ENCODE peak calls at places on chromosomes 5 and 9, in five cellular contexts. R is choroid plexus epithelial cell, H is brain microvascular endothelial cell, L is retinal pigment epithelial cell, S is NB4. C is an unnamed sample.

GRCh38 chr5:80187274-80187673 is 68.6 kb downstream of the SERINC5 start:
- DNase-seq in R (no peak), H (no peak), L (no peak), S (peak; percentile 33), C (no peak)

GRCh38 chr5:155689403-155689802 is 637.6 kb upstream of the SGCD start:
- DNase-seq in R (no peak), H (no peak), L (no peak), S (no peak), C (no peak)

GRCh38 chr5:91179018-91179417 is 204.1 kb downstream of the ARRDC3 start:
- DNase-seq in R (peak; percentile 44), H (no peak), L (no peak), S (no peak), C (no peak)

GRCh38 chr5:60722416-60722815 is 22.4 kb upstream of the DEPDC1B start:
- DNase-seq in R (no peak), H (no peak), L (no peak), S (no peak), C (no peak)

GRCh38 chr5:133744909-133745308 is 132.6 kb upstream of the FSTL4 start:
- DNase-seq in R (no peak), H (no peak), L (no peak), S (no peak), C (no peak)

GRCh38 chr5:40078907-40079575 is 600.7 kb upstream of the PTGER4 start:
- DNase-seq in R (no peak), H (no peak), L (no peak), S (no peak), C (no peak)

GRCh38 chr5:36878421-36879088 is 2.0 kb downstream of the NIPBL start:
- DNase-seq in R (peak; percentile 62), H (no peak), L (no peak), S (peak; percentile 31), C (peak; percentile 59)

GRCh38 chr9:128027166-128027539 is 40.0 kb downstream of the NAIF1 start:
- DNase-seq in R (peak; percentile 80), H (no peak), L (no peak), S (peak; percentile 52), C (no peak)

DNA sequence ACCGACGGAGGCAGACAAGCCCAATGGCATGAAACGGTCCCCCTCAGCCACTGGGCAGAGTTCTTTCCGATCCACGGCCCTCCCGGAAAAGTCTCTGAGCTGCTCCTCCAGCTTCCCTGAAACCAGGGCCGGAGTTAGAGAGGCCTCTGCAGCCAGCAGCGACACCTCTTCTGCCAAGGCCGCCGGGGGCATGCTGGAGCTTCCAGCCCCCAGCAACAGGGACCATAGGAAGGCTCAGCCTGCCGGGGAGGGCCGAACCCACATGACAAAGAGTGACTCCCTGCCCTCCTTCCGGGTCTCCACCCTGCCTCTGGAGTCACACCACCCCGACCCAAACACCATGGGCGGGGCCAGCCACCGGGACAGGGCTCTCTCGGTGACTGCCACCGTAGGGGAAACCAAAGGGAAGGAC is 30.1 kb downstream of the CD180 start:
- DNase-seq in R (no peak), H (no peak), L (no peak), S (no peak), C (no peak)
- H3K4me3 ChIP-seq in R (peak overlapping the region; percentile 30), H (peak overlapping the region; percentile 26), L (peak overlapping the region; percentile 29), S (no peak overlapping the region), C (no peak overlapping the region)

GRCh38 chr5:78376315-78376714 is 15.9 kb downstream of the SCAMP1 start:
- DNase-seq in R (no peak), H (no peak), L (no peak), S (no peak), C (no peak)
- H3K4me3 ChIP-seq in R (no peak overlapping the region), H (no peak overlapping the region), L (no peak overlapping the region), S (no peak overlapping the region), C (no peak overlapping the region)

GRCh38 chr9:124598048-124598447 is 90.8 kb upstream of the NR5A1 start:
- DNase-seq in R (no peak), H (no peak), L (no peak), S (no peak), C (no peak)
- H3K4me3 ChIP-seq in R (no peak overlapping the region), H (no peak overlapping the region), L (no peak overlapping the region), S (no peak overlapping the region), C (no peak overlapping the region)

GRCh38 chr9:95771556-95772280 is 103.8 kb upstream of the ERCC6L2 start:
- DNase-seq in R (peak; percentile 79), H (no peak), L (no peak), S (no peak), C (peak; percentile 58)
- H3K4me3 ChIP-seq in R (peak overlapping the region; percentile 12), H (no peak overlapping the region), L (no peak overlapping the region), S (no peak overlapping the region), C (no peak overlapping the region)

DNA sequence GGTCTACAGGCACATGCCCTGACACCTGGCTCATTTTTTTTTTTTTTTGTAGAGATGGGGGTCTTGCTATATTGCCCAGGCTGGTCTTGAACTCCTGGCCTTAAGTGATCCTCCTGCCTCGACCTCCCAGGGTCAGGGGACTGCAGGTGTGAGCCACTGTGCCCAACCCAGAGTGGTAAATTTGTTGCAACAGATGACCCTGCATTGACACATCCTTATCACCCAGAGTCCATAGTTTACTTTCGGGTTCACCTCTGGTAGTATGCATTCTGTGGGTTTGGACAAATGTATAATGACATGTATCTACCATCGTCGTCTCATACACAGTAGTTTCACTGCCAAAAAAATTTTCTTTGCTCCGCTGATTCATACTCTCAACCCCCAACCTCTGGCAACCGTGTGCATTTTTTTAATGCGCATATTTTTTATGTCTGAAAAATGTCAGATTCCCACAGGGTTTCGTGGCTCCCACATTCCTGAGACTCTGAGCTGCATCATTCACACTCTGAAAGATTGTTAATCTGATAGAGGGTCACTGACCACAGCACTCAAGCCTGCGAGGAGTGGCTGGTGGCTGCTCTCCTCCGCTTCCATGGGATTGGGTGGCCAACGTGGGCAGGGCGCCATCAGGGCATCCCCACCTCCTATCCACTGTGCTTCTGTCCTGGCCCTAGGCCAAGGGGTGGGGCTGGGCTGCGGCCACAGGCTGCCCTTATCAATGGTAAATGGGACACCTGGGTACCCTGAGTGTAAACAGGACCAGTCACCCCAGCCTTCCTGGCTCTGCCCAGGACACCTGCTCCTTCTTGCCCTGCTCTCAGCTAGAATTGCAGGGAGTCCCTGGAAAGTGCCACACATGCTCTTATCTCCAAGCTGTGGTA is 9.6 kb downstream of the NDST1 start:
- DNase-seq in R (peak; percentile 96), H (peak; percentile 97), L (peak; percentile 94), S (no peak), C (peak; percentile 94)
- H3K4me3 ChIP-seq in R (no peak overlapping the region), H (no peak overlapping the region), L (no peak overlapping the region), S (no peak overlapping the region), C (no peak overlapping the region)

DNA sequence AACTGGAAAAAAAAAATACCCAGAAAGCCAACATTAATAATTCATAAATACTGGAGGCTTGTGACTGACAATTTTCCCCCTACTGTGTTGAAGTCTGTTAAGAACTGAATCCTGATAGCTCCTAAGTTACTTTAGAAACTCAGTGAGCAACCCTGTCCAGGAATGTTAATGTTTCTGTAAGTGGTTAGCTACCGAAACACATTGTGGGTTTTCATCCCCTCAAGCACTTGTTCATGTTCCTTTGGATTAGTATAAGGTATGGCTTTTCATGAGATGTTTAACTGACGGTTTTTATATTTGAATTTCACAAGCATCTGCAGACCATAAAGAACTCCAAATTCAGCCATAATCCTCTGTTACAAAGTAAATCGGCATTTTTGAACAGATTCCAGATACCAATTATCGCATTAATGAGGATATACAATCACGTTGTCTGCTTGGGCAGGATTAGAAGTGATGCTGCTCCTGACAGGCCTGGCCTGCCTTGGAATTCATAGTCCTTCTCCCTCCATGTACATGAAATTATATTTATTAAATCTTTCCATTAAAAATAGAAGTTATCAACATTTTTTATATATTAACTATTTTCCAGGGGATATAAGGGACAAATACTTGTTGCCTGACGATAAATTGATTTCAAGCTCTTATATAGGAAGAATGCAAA is 331.3 kb downstream of the TLE4 start:
- DNase-seq in R (no peak), H (no peak), L (peak; percentile 99), S (no peak), C (peak; percentile 37)
- H3K4me3 ChIP-seq in R (no peak overlapping the region), H (no peak overlapping the region), L (no peak overlapping the region), S (no peak overlapping the region), C (no peak overlapping the region)

DNA sequence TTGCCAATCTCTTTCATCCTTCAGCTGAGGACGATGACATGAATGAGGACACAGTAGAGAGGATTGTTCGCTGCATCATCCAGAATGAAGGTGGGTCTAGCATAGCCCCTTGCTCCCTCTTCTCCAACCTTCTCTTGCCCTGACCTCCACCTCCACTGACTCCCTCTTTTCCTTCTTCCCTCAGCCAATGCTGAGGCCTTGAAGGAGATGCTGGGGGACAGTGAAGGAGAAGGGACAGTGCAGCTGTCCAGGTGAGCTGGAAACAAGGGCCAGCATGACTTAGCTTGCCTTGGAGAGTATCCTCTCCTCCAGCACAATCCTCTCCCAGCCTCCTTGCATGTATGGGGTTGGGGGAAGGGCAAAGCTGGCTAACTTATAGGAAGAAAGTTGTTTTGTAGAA is 2.0 kb downstream of the RELL2 start:
- DNase-seq in R (no peak), H (no peak), L (no peak), S (no peak), C (no peak)
- H3K4me3 ChIP-seq in R (no peak overlapping the region), H (no peak overlapping the region), L (no peak overlapping the region), S (no peak overlapping the region), C (no peak overlapping the region)

C was measured in astrocyte of the spinal cord.